ENCODE peak calls at places on chromosomes 2 and 18, in five cellular contexts. One of them, this sample, is unnamed.

GRCh38 chr2:26875808-26876207 is 27.9 kb downstream of the DPYSL5 start:
- DNase-seq in HFFc6: no peak
- DNase-seq in kidney glomerular epithelial cell: no peak
- DNase-seq in activated naive CD4-positive, alpha-beta T cell: no peak
- DNase-seq in HCT116: no peak
- DNase-seq in this sample: no peak

GRCh38 chr18:48165104-48165866 is 234.8 kb upstream of the SMAD2 start:
- DNase-seq in HFFc6: no peak
- DNase-seq in kidney glomerular epithelial cell: no peak
- DNase-seq in HCT116: no peak
- DNase-seq in activated naive CD4-positive, alpha-beta T cell: no peak
- DNase-seq in this sample: no peak

GRCh38 chr2:43853141-43854081 is 14.6 kb downstream of the ABCG8 start:
- DNase-seq in kidney glomerular epithelial cell: no peak
- DNase-seq in activated naive CD4-positive, alpha-beta T cell: no peak
- DNase-seq in HFFc6: no peak
- DNase-seq in HCT116: no peak
- DNase-seq in this sample: no peak

GRCh38 chr18:68263481-68263880 is 451.4 kb downstream of the TMX3 start:
- DNase-seq in HCT116: no peak
- DNase-seq in activated naive CD4-positive, alpha-beta T cell: no peak
- DNase-seq in kidney glomerular epithelial cell: peak
- DNase-seq in HFFc6: peak
- DNase-seq in this sample: no peak

GRCh38 chr2:226684563-226684959 is 115.1 kb downstream of the IRS1 start:
- DNase-seq in HCT116: no peak
- DNase-seq in HFFc6: no peak
- DNase-seq in activated naive CD4-positive, alpha-beta T cell: no peak
- DNase-seq in kidney glomerular epithelial cell: no peak
- DNase-seq in this sample: no peak

GRCh38 chr18:2570772-2571199 is 519 bp downstream of the METTL4 start:
- DNase-seq in HFFc6: peak
- DNase-seq in activated naive CD4-positive, alpha-beta T cell: peak
- DNase-seq in HCT116: peak
- DNase-seq in kidney glomerular epithelial cell: peak
- DNase-seq in this sample: no peak

GRCh38 chr18:26804474-26804873 is 61.0 kb downstream of the AQP4 start:
- DNase-seq in kidney glomerular epithelial cell: no peak
- DNase-seq in HFFc6: no peak
- DNase-seq in activated naive CD4-positive, alpha-beta T cell: no peak
- DNase-seq in HCT116: no peak
- DNase-seq in this sample: no peak

GRCh38 chr2:149872041-149872440 is 284.5 kb upstream of the MMADHC start:
- DNase-seq in HFFc6: no peak
- DNase-seq in activated naive CD4-positive, alpha-beta T cell: no peak
- DNase-seq in kidney glomerular epithelial cell: no peak
- DNase-seq in HCT116: no peak
- DNase-seq in this sample: no peak

GRCh38 chr2:33265584-33266338 is 210.7 kb upstream of the RASGRP3 start:
- DNase-seq in HFFc6: no peak
- DNase-seq in kidney glomerular epithelial cell: no peak
- DNase-seq in HCT116: no peak
- DNase-seq in activated naive CD4-positive, alpha-beta T cell: no peak
- DNase-seq in this sample: no peak

GRCh38 chr18:55422456-55423185 is 165.4 kb downstream of the TCF4 start:
- DNase-seq in HCT116: no peak
- DNase-seq in activated naive CD4-positive, alpha-beta T cell: no peak
- DNase-seq in kidney glomerular epithelial cell: no peak
- DNase-seq in HFFc6: peak
- DNase-seq in this sample: peak

GRCh38 chr18:13178976-13179375 is 39.6 kb upstream of the LDLRAD4 start:
- DNase-seq in kidney glomerular epithelial cell: no peak
- DNase-seq in HFFc6: peak
- DNase-seq in activated naive CD4-positive, alpha-beta T cell: no peak
- DNase-seq in HCT116: no peak
- DNase-seq in this sample: no peak

GRCh38 chr2:191312662-191313061 is 67.5 kb downstream of the MYO1B start:
- DNase-seq in kidney glomerular epithelial cell: no peak
- DNase-seq in HCT116: no peak
- DNase-seq in activated naive CD4-positive, alpha-beta T cell: no peak
- DNase-seq in HFFc6: no peak
- DNase-seq in this sample: no peak

GRCh38 chr2:100741880-100742814 is 77.8 kb upstream of the NPAS2 start:
- DNase-seq in HFFc6: peak
- DNase-seq in activated naive CD4-positive, alpha-beta T cell: no peak
- DNase-seq in kidney glomerular epithelial cell: peak
- DNase-seq in HCT116: no peak
- DNase-seq in this sample: no peak

GRCh38 chr2:154203206-154203605 is 331.5 kb downstream of the GALNT13 start:
- DNase-seq in kidney glomerular epithelial cell: no peak
- DNase-seq in HCT116: no peak
- DNase-seq in HFFc6: no peak
- DNase-seq in activated naive CD4-positive, alpha-beta T cell: no peak
- DNase-seq in this sample: no peak

GRCh38 chr2:236403125-236403524 is 138.9 kb upstream of the ASB18 start:
- DNase-seq in activated naive CD4-positive, alpha-beta T cell: no peak
- DNase-seq in HCT116: no peak
- DNase-seq in kidney glomerular epithelial cell: no peak
- DNase-seq in HFFc6: no peak
- DNase-seq in this sample: no peak

GRCh38 chr2:230885467-230886130 is 20.9 kb downstream of the ITM2C start:
- DNase-seq in kidney glomerular epithelial cell: no peak
- DNase-seq in HFFc6: peak
- DNase-seq in HCT116: no peak
- DNase-seq in activated naive CD4-positive, alpha-beta T cell: no peak
- DNase-seq in this sample: no peak

GRCh38 chr2:241179894-241180293 is 8.6 kb upstream of the ANO7 start:
- DNase-seq in activated naive CD4-positive, alpha-beta T cell: no peak
- DNase-seq in HCT116: no peak
- DNase-seq in HFFc6: no peak
- DNase-seq in kidney glomerular epithelial cell: no peak
- DNase-seq in this sample: no peak

GRCh38 chr18:73201940-73202339 is 334.2 kb upstream of the NETO1 start:
- DNase-seq in kidney glomerular epithelial cell: no peak
- DNase-seq in activated naive CD4-positive, alpha-beta T cell: no peak
- DNase-seq in HFFc6: no peak
- DNase-seq in HCT116: no peak
- DNase-seq in this sample: no peak